ENCODE peak calls at places on chromosomes 7 and 10, in five cellular contexts. T is HFFc6; N is HL-60; H is activated naive CD4-positive, alpha-beta T cell treated with anti-CD3 and anti-CD28 coated beads, Interleukin-2, amount 10 ng/mL, durations not matched to agents 7 days and 5 days; W is HT-29. K is an unnamed sample.

GRCh38 chr10:25639646-25640045 is 294.4 kb upstream of the MYO3A start:
- DNase-seq in T (no peak), H (no peak), N (no peak), W (no peak), K (no peak)

GRCh38 chr7:2546776-2547586 is 8.3 kb downstream of the BRAT1 start:
- DNase-seq in W (no peak), N (no peak), H (no peak), T (no peak), K (no peak)

GRCh38 chr10:107450056-107450455 is 285.6 kb upstream of the SORCS1 start:
- DNase-seq in T (no peak), N (no peak), W (no peak), H (no peak), K (no peak)

GRCh38 chr7:102082693-102083385 is 203.8 kb upstream of the SH2B2 start:
- DNase-seq in H (no peak), N (no peak), T (peak), W (no peak), K (no peak)

GRCh38 chr10:132961864-132962622 is 19.7 kb upstream of the CFAP46 start:
- DNase-seq in T (peak), N (no peak), W (peak), H (peak), K (peak)

GRCh38 chr7:131762753-131763152 is 206.3 kb upstream of the PODXL start:
- DNase-seq in N (no peak), H (no peak), T (no peak), W (no peak), K (no peak)

GRCh38 chr7:132257253-132257652 is 319.0 kb downstream of the PLXNA4 start:
- DNase-seq in T (no peak), N (no peak), H (no peak), W (no peak), K (no peak)

GRCh38 chr7:1749864-1750466 is 79.9 kb downstream of the ELFN1 start:
- DNase-seq in T (no peak), W (no peak), H (no peak), N (no peak), K (no peak)

GRCh38 chr10:88343761-88344484 is 239.2 kb downstream of the RNLS start:
- DNase-seq in H (no peak), N (no peak), W (no peak), T (no peak), K (no peak)

GRCh38 chr10:45602082-45602730 is 70.4 kb downstream of the ZFAND4 start:
- DNase-seq in T (peak), W (no peak), N (no peak), H (no peak), K (no peak)

GRCh38 chr7:74355091-74355490 is 65.9 kb downstream of the CLIP2 start:
- DNase-seq in H (no peak), T (peak), N (no peak), W (peak), K (peak)

GRCh38 chr10:117137031-117137910 is 799 bp downstream of the VAX1 start:
- DNase-seq in W (no peak), T (no peak), H (no peak), N (no peak), K (peak)

GRCh38 chr7:38311329-38311937 is 38.0 kb upstream of the TARP start:
- DNase-seq in W (no peak), N (peak), H (peak), T (no peak), K (no peak)

GRCh38 chr7:135499818-135500217 is 10.1 kb downstream of the CNOT4 start:
- DNase-seq in W (no peak), T (no peak), H (no peak), N (no peak), K (no peak)

GRCh38 chr7:143362126-143362961 is at the start of gene FAM131B:
- DNase-seq in H (peak), N (no peak), T (no peak), W (no peak), K (no peak)

GRCh38 chr10:24518981-24519597 is 204.6 kb downstream of the ARHGAP21 start:
- DNase-seq in W (peak), N (peak), T (peak), H (peak), K (peak)

GRCh38 chr10:58066979-58067378 is 200.7 kb downstream of the IPMK start:
- DNase-seq in N (no peak), H (no peak), T (no peak), W (no peak), K (no peak)

GRCh38 chr7:129615018-129615417 is 3.5 kb downstream of the NRF1 start:
- DNase-seq in H (peak), N (peak), T (no peak), W (no peak), K (no peak)

GRCh38 chr7:16745645-16746044 is 7.9 kb upstream of the TSPAN13 start:
- DNase-seq in N (no peak), W (no peak), T (no peak), H (no peak), K (no peak)

GRCh38 chr10:114962441-114962840 is 24.4 kb downstream of the TRUB1 start:
- DNase-seq in T (no peak), N (no peak), W (peak), H (no peak), K (peak)

GRCh38 chr10:131618587-131619267 is 282.1 kb upstream of the PPP2R2D start:
- DNase-seq in N (no peak), W (no peak), H (no peak), T (no peak), K (no peak)

GRCh38 chr10:86635402-86635801 is 18.9 kb upstream of the OPN4 start:
- DNase-seq in H (no peak), N (no peak), W (no peak), T (peak), K (no peak)

GRCh38 chr7:103795787-103796186 is 193.7 kb downstream of the RELN start:
- DNase-seq in N (no peak), T (no peak), W (no peak), H (no peak), K (no peak)

GRCh38 chr7:28703054-28703765 is 254.9 kb downstream of the TRIL start:
- DNase-seq in H (no peak), N (no peak), T (no peak), W (no peak), K (no peak)

GRCh38 chr10:110903280-110904278 is 15.4 kb downstream of the BBIP1 start:
- DNase-seq in T (no peak), W (no peak), H (no peak), N (no peak), K (no peak)

K was measured in SW480.